ENCODE peak calls at places on chromosome 15, in six cellular contexts. One of them, this sample, is unnamed.

GRCh38 chr15:80735344-80735743 is 40.2 kb downstream of the ABHD17C start:
- DNase-seq in AG08396: no peak
- DNase-seq in AG09319: no peak
- DNase-seq in head of caudate nucleus: peak; percentile 25
- DNase-seq in activated T-helper 1 cell treated with anti-CD3 and anti-CD28 coated beads, Interleukin-12 subunit alpha, Interleukin-12 subunit beta, Interleukin-2, Interleukin-4 antibody, amounts not matched to agents 30 ng/mL and 10 ng/mL and 1 ng/mL, durations not matched to agents 14 hours and 24 hours and 36 hours: no peak
- DNase-seq in dermis blood vessel endothelial cell: no peak
- DNase-seq in this sample: no peak

GRCh38 chr15:90423920-90424319 is 35.9 kb downstream of the IQGAP1 start:
- DNase-seq in AG08396: no peak
- DNase-seq in AG09319: no peak
- DNase-seq in head of caudate nucleus: no peak
- DNase-seq in activated T-helper 1 cell treated with anti-CD3 and anti-CD28 coated beads, Interleukin-12 subunit alpha, Interleukin-12 subunit beta, Interleukin-2, Interleukin-4 antibody, amounts not matched to agents 30 ng/mL and 10 ng/mL and 1 ng/mL, durations not matched to agents 14 hours and 24 hours and 36 hours: no peak
- DNase-seq in dermis blood vessel endothelial cell: no peak
- DNase-seq in this sample: no peak

GRCh38 chr15:50655555-50655954 is 31.0 kb downstream of the TRPM7 start:
- DNase-seq in AG08396: no peak
- DNase-seq in AG09319: no peak
- DNase-seq in head of caudate nucleus: no peak
- DNase-seq in activated T-helper 1 cell treated with anti-CD3 and anti-CD28 coated beads, Interleukin-12 subunit alpha, Interleukin-12 subunit beta, Interleukin-2, Interleukin-4 antibody, amounts not matched to agents 30 ng/mL and 10 ng/mL and 1 ng/mL, durations not matched to agents 14 hours and 24 hours and 36 hours: no peak
- DNase-seq in dermis blood vessel endothelial cell: no peak
- DNase-seq in this sample: no peak

GRCh38 chr15:51076898-51077564 is 17.7 kb downstream of the TNFAIP8L3 start:
- DNase-seq in AG08396: no peak
- DNase-seq in AG09319: no peak
- DNase-seq in head of caudate nucleus: no peak
- DNase-seq in activated T-helper 1 cell treated with anti-CD3 and anti-CD28 coated beads, Interleukin-12 subunit alpha, Interleukin-12 subunit beta, Interleukin-2, Interleukin-4 antibody, amounts not matched to agents 30 ng/mL and 10 ng/mL and 1 ng/mL, durations not matched to agents 14 hours and 24 hours and 36 hours: no peak
- DNase-seq in dermis blood vessel endothelial cell: no peak
- DNase-seq in this sample: no peak

GRCh38 chr15:48355377-48355776 is 24.1 kb downstream of the DUT start:
- DNase-seq in AG08396: peak; percentile 26
- DNase-seq in AG09319: no peak
- DNase-seq in head of caudate nucleus: no peak
- DNase-seq in activated T-helper 1 cell treated with anti-CD3 and anti-CD28 coated beads, Interleukin-12 subunit alpha, Interleukin-12 subunit beta, Interleukin-2, Interleukin-4 antibody, amounts not matched to agents 30 ng/mL and 10 ng/mL and 1 ng/mL, durations not matched to agents 14 hours and 24 hours and 36 hours: no peak
- DNase-seq in dermis blood vessel endothelial cell: no peak
- DNase-seq in this sample: no peak

GRCh38 chr15:25481208-25481862 is 42.5 kb upstream of the UBE3A start:
- DNase-seq in AG08396: no peak
- DNase-seq in AG09319: no peak
- DNase-seq in head of caudate nucleus: peak; percentile 57
- DNase-seq in activated T-helper 1 cell treated with anti-CD3 and anti-CD28 coated beads, Interleukin-12 subunit alpha, Interleukin-12 subunit beta, Interleukin-2, Interleukin-4 antibody, amounts not matched to agents 30 ng/mL and 10 ng/mL and 1 ng/mL, durations not matched to agents 14 hours and 24 hours and 36 hours: no peak
- DNase-seq in dermis blood vessel endothelial cell: no peak
- DNase-seq in this sample: peak; percentile 62

GRCh38 chr15:48579945-48580671 is 65.4 kb downstream of the FBN1 start:
- DNase-seq in AG08396: no peak
- DNase-seq in AG09319: no peak
- DNase-seq in head of caudate nucleus: no peak
- DNase-seq in activated T-helper 1 cell treated with anti-CD3 and anti-CD28 coated beads, Interleukin-12 subunit alpha, Interleukin-12 subunit beta, Interleukin-2, Interleukin-4 antibody, amounts not matched to agents 30 ng/mL and 10 ng/mL and 1 ng/mL, durations not matched to agents 14 hours and 24 hours and 36 hours: no peak
- DNase-seq in dermis blood vessel endothelial cell: no peak
- DNase-seq in this sample: no peak

GRCh38 chr15:94265009-94265408 is 33.6 kb downstream of the MCTP2 start:
- DNase-seq in AG08396: no peak
- DNase-seq in AG09319: no peak
- DNase-seq in head of caudate nucleus: no peak
- DNase-seq in activated T-helper 1 cell treated with anti-CD3 and anti-CD28 coated beads, Interleukin-12 subunit alpha, Interleukin-12 subunit beta, Interleukin-2, Interleukin-4 antibody, amounts not matched to agents 30 ng/mL and 10 ng/mL and 1 ng/mL, durations not matched to agents 14 hours and 24 hours and 36 hours: no peak
- DNase-seq in dermis blood vessel endothelial cell: no peak
- DNase-seq in this sample: no peak

GRCh38 chr15:78880242-78880533 is 7.5 kb downstream of the MORF4L1 start:
- DNase-seq in AG08396: no peak
- DNase-seq in AG09319: no peak
- DNase-seq in head of caudate nucleus: no peak
- DNase-seq in activated T-helper 1 cell treated with anti-CD3 and anti-CD28 coated beads, Interleukin-12 subunit alpha, Interleukin-12 subunit beta, Interleukin-2, Interleukin-4 antibody, amounts not matched to agents 30 ng/mL and 10 ng/mL and 1 ng/mL, durations not matched to agents 14 hours and 24 hours and 36 hours: no peak
- DNase-seq in dermis blood vessel endothelial cell: no peak
- DNase-seq in this sample: no peak